ENCODE peak calls at places on chromosomes 3 and 15, in five cellular contexts. One of them, this sample, is unnamed.

GRCh38 chr15:51060058-51060598 is 34.6 kb downstream of the TNFAIP8L3 start:
- DNase-seq in endothelial cell: no peak
- DNase-seq in PC-9: no peak
- DNase-seq in mucosa of descending colon: no peak
- DNase-seq in fibroblast of lung: no peak
- DNase-seq in this sample: no peak

GRCh38 chr15:80424381-80424780 is 20.2 kb downstream of the ARNT2 start:
- DNase-seq in endothelial cell: no peak
- DNase-seq in PC-9: peak; percentile 14
- DNase-seq in mucosa of descending colon: no peak
- DNase-seq in fibroblast of lung: no peak
- DNase-seq in this sample: no peak

GRCh38 chr3:129461022-129461421 is 21.0 kb downstream of the IFT122 start:
- DNase-seq in endothelial cell: no peak
- DNase-seq in PC-9: no peak
- DNase-seq in mucosa of descending colon: no peak
- DNase-seq in fibroblast of lung: peak; percentile 72
- DNase-seq in this sample: no peak

GRCh38 chr3:149604125-149604851 is 53.5 kb downstream of the WWTR1 start:
- DNase-seq in endothelial cell: no peak
- DNase-seq in PC-9: no peak
- DNase-seq in mucosa of descending colon: no peak
- DNase-seq in fibroblast of lung: no peak
- DNase-seq in this sample: peak; percentile 66

GRCh38 chr3:23611737-23612295 is 193.9 kb upstream of the UBE2E1 start:
- DNase-seq in endothelial cell: no peak
- DNase-seq in PC-9: no peak
- DNase-seq in mucosa of descending colon: peak; percentile 50
- DNase-seq in fibroblast of lung: peak; percentile 70
- DNase-seq in this sample: no peak

GRCh38 chr3:63763156-63763555 is 55.9 kb upstream of the C3orf49 start:
- DNase-seq in endothelial cell: no peak
- DNase-seq in PC-9: no peak
- DNase-seq in mucosa of descending colon: no peak
- DNase-seq in fibroblast of lung: no peak
- DNase-seq in this sample: no peak

GRCh38 chr15:31609243-31609642 is 282.6 kb downstream of the KLF13 start:
- DNase-seq in endothelial cell: no peak
- DNase-seq in PC-9: no peak
- DNase-seq in mucosa of descending colon: peak; percentile 8
- DNase-seq in fibroblast of lung: peak; percentile 61
- DNase-seq in this sample: no peak

GRCh38 chr3:178551916-178552321 is 15.7 kb downstream of the KCNMB2 start:
- DNase-seq in endothelial cell: no peak
- DNase-seq in PC-9: no peak
- DNase-seq in mucosa of descending colon: no peak
- DNase-seq in fibroblast of lung: peak; percentile 59
- DNase-seq in this sample: no peak

GRCh38 chr3:133934996-133935842 is 39.5 kb upstream of the RAB6B start:
- DNase-seq in endothelial cell: no peak
- DNase-seq in PC-9: no peak
- DNase-seq in mucosa of descending colon: no peak
- DNase-seq in fibroblast of lung: no peak
- DNase-seq in this sample: no peak

GRCh38 chr3:48428863-48429415 is 947 bp downstream of the PLXNB1 start:
- DNase-seq in endothelial cell: peak; percentile 56
- DNase-seq in PC-9: peak; percentile 34
- DNase-seq in mucosa of descending colon: peak; percentile 63
- DNase-seq in fibroblast of lung: peak; percentile 31
- DNase-seq in this sample: peak; percentile 42

GRCh38 chr15:92613841-92614240 is 41.7 kb downstream of the FAM174B start:
- DNase-seq in endothelial cell: no peak
- DNase-seq in PC-9: no peak
- DNase-seq in mucosa of descending colon: no peak
- DNase-seq in fibroblast of lung: no peak
- DNase-seq in this sample: no peak

GRCh38 chr3:99872633-99873254 is 55.1 kb downstream of the CMSS1 start:
- DNase-seq in endothelial cell: no peak
- DNase-seq in PC-9: no peak
- DNase-seq in mucosa of descending colon: no peak
- DNase-seq in fibroblast of lung: no peak
- DNase-seq in this sample: no peak

GRCh38 chr3:52227117-52227516 is 1.7 kb upstream of the TLR9 start:
- DNase-seq in endothelial cell: no peak
- DNase-seq in PC-9: no peak
- DNase-seq in mucosa of descending colon: no peak
- DNase-seq in fibroblast of lung: no peak
- DNase-seq in this sample: no peak

GRCh38 chr3:18137958-18138357 is 287.2 kb downstream of the SATB1 start:
- DNase-seq in endothelial cell: no peak
- DNase-seq in PC-9: no peak
- DNase-seq in mucosa of descending colon: no peak
- DNase-seq in fibroblast of lung: no peak
- DNase-seq in this sample: no peak

DNA sequence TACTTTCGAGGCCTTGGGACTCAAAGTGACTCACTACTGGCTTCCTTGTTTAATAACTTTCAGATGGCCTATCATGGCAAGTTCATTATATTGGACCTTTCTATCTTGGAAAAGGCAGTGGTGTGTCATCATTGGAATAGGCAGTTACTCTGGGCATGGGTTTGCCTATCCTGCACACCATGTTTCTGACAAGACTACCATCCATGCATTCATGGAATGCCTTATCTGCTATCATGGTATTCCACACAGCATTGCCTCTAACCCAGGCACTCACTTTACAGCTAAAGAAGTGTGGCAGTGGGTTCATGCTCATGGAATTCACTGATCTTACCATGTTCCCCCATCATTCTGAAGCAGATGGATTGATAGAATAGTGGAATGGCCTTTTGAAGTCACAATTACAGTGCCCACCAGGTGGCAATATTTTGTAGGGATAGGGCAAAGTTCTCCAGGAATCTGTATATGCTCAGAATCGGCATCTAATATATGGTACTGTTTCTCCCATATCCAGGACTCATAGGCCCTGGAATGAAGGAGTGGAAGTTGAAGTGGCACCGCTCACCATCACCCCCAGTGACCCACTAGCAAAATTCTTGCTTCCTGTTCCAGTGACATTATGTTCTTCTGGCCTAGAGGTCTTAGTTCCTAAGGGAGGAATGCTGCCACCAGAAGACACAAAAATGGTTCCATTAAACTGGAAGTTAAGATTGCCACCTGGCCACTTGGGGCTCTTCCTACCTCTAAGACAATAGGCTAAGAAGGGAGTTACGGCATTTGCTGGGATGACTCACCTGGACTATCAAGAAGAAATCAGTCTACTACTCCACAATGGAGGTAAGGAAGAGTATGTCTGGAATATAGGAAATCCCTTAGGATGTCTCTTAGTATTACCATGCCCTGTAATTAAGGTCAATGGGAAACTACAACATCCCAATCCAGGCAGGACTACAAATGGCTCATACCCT is 1161.4 kb downstream of the SI start:
- DNase-seq in endothelial cell: peak; percentile 20
- DNase-seq in PC-9: no peak
- DNase-seq in mucosa of descending colon: peak; percentile 80
- DNase-seq in fibroblast of lung: no peak
- DNase-seq in this sample: peak; percentile 41
- TF ChIP-seq CTCF in endothelial cell: peak; percentile 52
- TF ChIP-seq CTCF in PC-9: peak; percentile 43
- TF ChIP-seq CTCF in mucosa of descending colon: no peak
- TF ChIP-seq CTCF in fibroblast of lung: no peak
- TF ChIP-seq CTCF in this sample: peak; percentile 36

GRCh38 chr15:79365765-79366164 is 54.9 kb downstream of the TMED3 start:
- DNase-seq in endothelial cell: no peak
- DNase-seq in PC-9: no peak
- DNase-seq in mucosa of descending colon: no peak
- DNase-seq in fibroblast of lung: no peak
- DNase-seq in this sample: no peak

GRCh38 chr15:79366691-79367090 is 55.8 kb downstream of the TMED3 start:
- DNase-seq in endothelial cell: no peak
- DNase-seq in PC-9: no peak
- DNase-seq in mucosa of descending colon: no peak
- DNase-seq in fibroblast of lung: no peak
- DNase-seq in this sample: no peak

GRCh38 chr15:79364571-79365240 is 53.8 kb downstream of the TMED3 start:
- DNase-seq in endothelial cell: no peak
- DNase-seq in PC-9: no peak
- DNase-seq in mucosa of descending colon: no peak
- DNase-seq in fibroblast of lung: no peak
- DNase-seq in this sample: no peak
- TF ChIP-seq CTCF in endothelial cell: no peak
- TF ChIP-seq CTCF in PC-9: no peak
- TF ChIP-seq CTCF in mucosa of descending colon: no peak
- TF ChIP-seq CTCF in fibroblast of lung: no peak
- TF ChIP-seq CTCF in this sample: no peak

GRCh38 chr3:43534676-43535075 is 87.1 kb downstream of the ANO10 start:
- DNase-seq in endothelial cell: no peak
- DNase-seq in PC-9: no peak
- DNase-seq in mucosa of descending colon: no peak
- DNase-seq in fibroblast of lung: no peak
- DNase-seq in this sample: no peak
- TF ChIP-seq CTCF in endothelial cell: no peak
- TF ChIP-seq CTCF in PC-9: no peak
- TF ChIP-seq CTCF in mucosa of descending colon: no peak
- TF ChIP-seq CTCF in fibroblast of lung: no peak
- TF ChIP-seq CTCF in this sample: no peak

GRCh38 chr3:122310361-122310760 is 14.7 kb upstream of the CSTA start:
- DNase-seq in endothelial cell: no peak
- DNase-seq in PC-9: no peak
- DNase-seq in mucosa of descending colon: peak; percentile 58
- DNase-seq in fibroblast of lung: no peak
- DNase-seq in this sample: no peak

GRCh38 chr3:122307987-122308386 is 17.1 kb upstream of the CSTA start:
- DNase-seq in endothelial cell: no peak
- DNase-seq in PC-9: no peak
- DNase-seq in mucosa of descending colon: no peak
- DNase-seq in fibroblast of lung: no peak
- DNase-seq in this sample: no peak

GRCh38 chr3:122307288-122307687 is 17.8 kb upstream of the CSTA start:
- DNase-seq in endothelial cell: no peak
- DNase-seq in PC-9: no peak
- DNase-seq in mucosa of descending colon: no peak
- DNase-seq in fibroblast of lung: no peak
- DNase-seq in this sample: no peak

GRCh38 chr3:122306622-122306953 is 18.5 kb upstream of the CSTA start:
- DNase-seq in endothelial cell: no peak
- DNase-seq in PC-9: no peak
- DNase-seq in mucosa of descending colon: no peak
- DNase-seq in fibroblast of lung: no peak
- DNase-seq in this sample: no peak

DNA sequence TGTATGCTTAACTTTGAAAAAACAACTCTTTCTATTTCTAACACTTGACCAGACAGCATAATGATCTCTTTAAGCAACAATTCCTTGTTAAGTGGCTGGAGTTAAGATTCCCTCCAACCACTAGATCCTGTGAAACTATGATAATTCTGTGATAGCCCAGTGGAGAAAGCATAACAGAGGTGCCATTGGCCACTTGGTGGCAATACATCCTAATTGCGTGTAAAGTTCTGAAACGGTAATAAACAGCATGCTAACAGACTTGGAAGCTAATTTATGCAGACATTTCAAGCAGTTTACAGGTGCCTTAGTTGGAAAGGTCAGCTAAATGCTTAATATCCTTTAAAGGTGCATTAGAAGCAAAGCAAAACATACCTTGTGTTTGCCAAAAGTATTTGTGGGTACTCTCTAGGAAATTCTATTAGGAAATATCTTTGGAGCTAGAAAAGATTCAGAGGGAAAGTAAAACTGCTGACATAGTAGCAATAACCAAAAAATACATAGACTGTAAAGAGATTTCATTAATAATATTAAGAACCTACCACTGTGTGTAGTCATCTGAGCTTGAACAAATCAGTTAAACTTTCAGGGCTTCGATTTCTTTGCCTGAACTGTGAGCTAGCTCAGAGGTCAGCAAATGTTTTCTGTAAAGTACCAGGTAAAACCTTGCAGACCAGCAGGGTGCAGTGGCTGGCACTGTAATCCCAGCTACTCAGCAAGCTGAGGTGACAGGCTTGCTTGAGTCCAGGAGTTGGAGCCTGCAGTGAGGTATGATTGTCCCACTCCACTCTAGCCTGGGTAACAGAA is 19.0 kb upstream of the CSTA start:
- DNase-seq in endothelial cell: no peak
- DNase-seq in PC-9: peak; percentile 24
- DNase-seq in mucosa of descending colon: peak; percentile 72
- DNase-seq in fibroblast of lung: no peak
- DNase-seq in this sample: peak; percentile 31
- TF ChIP-seq CTCF in endothelial cell: no peak
- TF ChIP-seq CTCF in PC-9: peak; percentile 53
- TF ChIP-seq CTCF in mucosa of descending colon: no peak
- TF ChIP-seq CTCF in fibroblast of lung: no peak
- TF ChIP-seq CTCF in this sample: peak; percentile 47

GRCh38 chr3:50577348-50577747 is 8.0 kb downstream of the HEMK1 start:
- DNase-seq in endothelial cell: no peak
- DNase-seq in PC-9: no peak
- DNase-seq in mucosa of descending colon: no peak
- DNase-seq in fibroblast of lung: no peak
- DNase-seq in this sample: no peak
- TF ChIP-seq CTCF in endothelial cell: no peak
- TF ChIP-seq CTCF in PC-9: no peak
- TF ChIP-seq CTCF in mucosa of descending colon: no peak
- TF ChIP-seq CTCF in fibroblast of lung: no peak
- TF ChIP-seq CTCF in this sample: no peak

DNA sequence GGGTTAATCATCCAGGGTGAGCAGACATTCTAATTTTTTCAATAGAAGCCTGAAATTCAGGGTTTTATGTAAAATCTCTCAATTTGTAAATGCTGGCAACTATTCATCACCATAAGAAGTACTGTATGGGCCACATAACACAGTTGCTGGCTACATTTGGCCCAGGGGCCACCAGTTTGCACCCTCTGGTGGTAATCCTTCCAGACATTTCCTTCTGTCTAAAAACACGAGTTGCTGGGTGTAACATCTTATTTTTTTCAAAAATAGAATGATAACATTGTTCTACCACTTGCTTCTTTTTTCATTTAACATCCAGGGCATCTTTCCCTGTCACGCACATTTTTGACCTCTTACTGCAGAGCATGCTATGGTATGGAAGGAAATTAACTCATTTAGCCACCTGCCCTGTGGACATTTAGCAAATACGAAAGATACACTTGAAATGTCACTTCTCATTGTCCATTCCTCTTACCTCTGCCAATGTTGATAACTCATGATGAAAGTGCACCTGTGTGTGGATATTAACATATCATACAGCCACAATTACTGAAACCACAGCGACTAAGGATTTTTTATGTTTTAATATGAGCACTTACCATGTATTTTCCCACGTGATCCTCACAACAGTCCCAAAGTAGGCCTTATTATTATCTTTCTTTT is 117.5 kb upstream of the ARHGEF3 start:
- DNase-seq in endothelial cell: no peak
- DNase-seq in PC-9: no peak
- DNase-seq in mucosa of descending colon: no peak
- DNase-seq in fibroblast of lung: no peak
- DNase-seq in this sample: no peak
- TF ChIP-seq CTCF in endothelial cell: no peak
- TF ChIP-seq CTCF in PC-9: no peak
- TF ChIP-seq CTCF in mucosa of descending colon: no peak
- TF ChIP-seq CTCF in fibroblast of lung: no peak
- TF ChIP-seq CTCF in this sample: no peak

This sample was measured in WERI-Rb-1.